ENCODE peak calls at places on chromosomes 4 and X, in four cellular contexts. T, D, V and L are unnamed samples.

GRCh38 chr4:89906787-89907521 is 12.3 kb downstream of the MMRN1 start:
- DNase-seq in T (no peak), V (no peak), D (no peak), L (no peak)

GRCh38 chr4:74400395-74400794 is 35.5 kb downstream of the EREG start:
- DNase-seq in T (no peak), V (no peak), D (no peak), L (no peak)

GRCh38 chrX:154097003-154097596 is 417 bp downstream of the MECP2 start:
- DNase-seq in V (no peak), D (peak; percentile 60), T (peak; percentile 14), L (peak; percentile 62)

GRCh38 chrX:132576945-132577344 is 88.1 kb upstream of the MBNL3 start:
- DNase-seq in T (no peak), V (no peak), D (no peak), L (no peak)

GRCh38 chr4:8910822-8911310 is 39.2 kb upstream of the HMX1 start:
- DNase-seq in V (no peak), T (no peak), D (no peak), L (peak; percentile 5)

GRCh38 chrX:150094996-150095395 is 156.7 kb upstream of the EOLA2 start:
- DNase-seq in V (no peak), D (no peak), T (no peak), L (no peak)

GRCh38 chr4:33882246-33882990 is 2361.9 kb downstream of the ARAP2 start:
- DNase-seq in D (no peak), T (no peak), V (no peak), L (no peak)

GRCh38 chr4:44679060-44679459 is 840 bp downstream of the GUF1 start:
- DNase-seq in T (no peak), V (no peak), D (no peak), L (no peak)

GRCh38 chr4:6546091-6546490 is 28.9 kb upstream of the MAN2B2 start:
- DNase-seq in D (no peak), V (no peak), T (no peak), L (no peak)

GRCh38 chr4:119040711-119041185 is 94.9 kb upstream of the MYOZ2 start:
- DNase-seq in V (peak; percentile 51), D (peak; percentile 77), T (no peak), L (no peak)

GRCh38 chr4:24002641-24002966 is 112.8 kb upstream of the PPARGC1A start:
- DNase-seq in T (no peak), D (no peak), V (no peak), L (no peak)

GRCh38 chr4:153383131-153383530 is 38.6 kb downstream of the MND1 start:
- DNase-seq in T (no peak), V (peak; percentile 25), D (no peak), L (no peak)

GRCh38 chr4:48578132-48578964 is 88.3 kb downstream of the ZAR1 start:
- DNase-seq in D (peak; percentile 61), T (no peak), V (peak; percentile 59), L (peak; percentile 37)

GRCh38 chrX:10156199-10157031 is at the start of gene CLCN4:
- DNase-seq in V (no peak), T (peak; percentile 7), D (peak; percentile 42), L (peak; percentile 34)

GRCh38 chr4:182213024-182213423 is 30.2 kb upstream of the TENM3 start:
- DNase-seq in D (no peak), V (no peak), T (no peak), L (no peak)

GRCh38 chr4:97911236-97911906 is 231.9 kb downstream of the STPG2 start:
- DNase-seq in V (no peak), D (no peak), T (no peak), L (no peak)

GRCh38 chr4:5470318-5470889 is 238.0 kb downstream of the EVC2 start:
- DNase-seq in V (no peak), T (no peak), D (no peak), L (no peak)

GRCh38 chr4:113749178-113749577 is 12.4 kb downstream of the CAMK2D start:
- DNase-seq in V (no peak), D (no peak), T (no peak), L (no peak)

GRCh38 chr4:635851-636627 is 10.7 kb downstream of the PDE6B start:
- DNase-seq in T (no peak), V (no peak), D (no peak), L (no peak)

GRCh38 chrX:78182881-78183280 is 43.4 kb upstream of the TAF9B start:
- DNase-seq in T (no peak), V (no peak), D (no peak), L (no peak)

GRCh38 chrX:45472968-45473367 is 272.3 kb upstream of the DIPK2B start:
- DNase-seq in D (no peak), V (peak; percentile 59), T (no peak), L (no peak)

GRCh38 chrX:152220612-152221011 is 82.2 kb upstream of the MAGEA10 start:
- DNase-seq in V (no peak), D (no peak), T (no peak), L (no peak)

GRCh38 chrX:151225843-151226242 is 49.5 kb downstream of the GPR50 start:
- DNase-seq in D (no peak), V (no peak), T (no peak), L (no peak)

GRCh38 chr4:168421055-168421454 is 59.2 kb downstream of the DDX60L start:
- DNase-seq in V (no peak), T (no peak), D (no peak), L (no peak)

GRCh38 chr4:143346208-143346607 is 9.5 kb downstream of the GAB1 start:
- DNase-seq in V (no peak), D (no peak), T (no peak), L (no peak)